ENCODE peak calls at places on chromosome 14, in six cellular contexts. X is ELF-1; O is fibroblast of lung; V is CD8-positive, alpha-beta T cell; Z is ecto neural progenitor cell; C is AG08395. L is an unnamed sample.

GRCh38 chr14:61780125-61780524 is 17.9 kb downstream of the SNAPC1 start:
- DNase-seq in Z (no peak), X (no peak), C (no peak), V (no peak), O (no peak), L (no peak)

GRCh38 chr14:74671789-74672188 is 41.1 kb downstream of the AREL1 start:
- DNase-seq in O (peak), X (no peak), V (no peak), C (peak), Z (no peak), L (no peak)

GRCh38 chr14:64220056-64220455 is 74.1 kb downstream of the ESR2 start:
- DNase-seq in C (no peak), V (no peak), O (no peak), Z (no peak), X (no peak), L (no peak)

GRCh38 chr14:68369289-68369925 is 423.5 kb downstream of the ZFP36L1 start:
- DNase-seq in O (no peak), Z (no peak), C (no peak), V (no peak), X (no peak), L (no peak)

GRCh38 chr14:77475432-77476115 is 17.7 kb downstream of the AHSA1 start:
- DNase-seq in C (no peak), Z (no peak), O (no peak), V (no peak), X (no peak), L (no peak)

GRCh38 chr14:55803506-55804197 is 223.6 kb downstream of the KTN1 start:
- DNase-seq in O (peak), Z (no peak), V (no peak), X (no peak), C (no peak), L (no peak)

GRCh38 chr14:21049263-21049662 is 7.1 kb downstream of the RNASE7 start:
- DNase-seq in X (no peak), V (no peak), O (peak), C (peak), Z (no peak), L (no peak)

GRCh38 chr14:68297871-68298468 is 478.4 kb downstream of the RAD51B start:
- DNase-seq in X (peak), O (peak), C (peak), V (no peak), Z (no peak), L (no peak)

GRCh38 chr14:77825895-77826519 is 26.1 kb downstream of the ADCK1 start:
- DNase-seq in O (no peak), Z (no peak), C (no peak), V (no peak), X (no peak), L (no peak)

GRCh38 chr14:94583557-94583956 is 2.3 kb downstream of the SERPINA5 start:
- DNase-seq in V (no peak), O (no peak), C (no peak), Z (no peak), X (no peak), L (no peak)

GRCh38 chr14:106586098-106586704 is 1059.8 kb downstream of the TMEM121 start:
- DNase-seq in V (peak), Z (no peak), C (no peak), O (no peak), X (peak), L (no peak)

GRCh38 chr14:99899578-99900178 is 106.5 kb downstream of the EML1 start:
- DNase-seq in C (peak), O (peak), Z (no peak), X (no peak), V (no peak), L (no peak)

GRCh38 chr14:50303744-50304471 is 8.1 kb downstream of the L2HGDH start:
- DNase-seq in Z (no peak), O (peak), X (no peak), C (no peak), V (no peak), L (no peak)

GRCh38 chr14:84546236-84546635 is 983.7 kb upstream of the FLRT2 start:
- DNase-seq in V (no peak), O (no peak), X (no peak), C (no peak), Z (no peak), L (no peak)

GRCh38 chr14:74401504-74402241 is 24.3 kb downstream of the SYNDIG1L start:
- DNase-seq in O (no peak), X (peak), C (no peak), Z (peak), V (peak), L (no peak)

GRCh38 chr14:23252420-23253333 is 14.9 kb downstream of the RNF212B start:
- DNase-seq in Z (no peak), V (no peak), O (no peak), X (peak), C (no peak), L (no peak)

GRCh38 chr14:53151867-53152626 is 1.1 kb downstream of the DDHD1 start:
- DNase-seq in O (peak), Z (peak), X (peak), V (peak), C (peak), L (peak)

GRCh38 chr14:23160924-23161522 is 22.4 kb downstream of the SLC7A8 start:
- DNase-seq in X (peak), C (peak), Z (peak), O (peak), V (no peak), L (peak)

GRCh38 chr14:37650356-37651037 is 55.1 kb downstream of the TTC6 start:
- DNase-seq in O (no peak), C (no peak), X (no peak), Z (no peak), V (no peak), L (no peak)

GRCh38 chr14:23183479-23183878 is at the start of gene SLC7A8:
- DNase-seq in Z (peak), O (no peak), X (peak), C (peak), V (peak), L (peak)

GRCh38 chr14:68794130-68794855 is 1.4 kb upstream of the ZFP36L1 start:
- DNase-seq in Z (peak), O (peak), X (peak), V (peak), C (peak), L (peak)

GRCh38 chr14:85024931-85025330 is 505.0 kb upstream of the FLRT2 start:
- DNase-seq in C (peak), X (no peak), O (no peak), V (no peak), Z (no peak), L (no peak)

GRCh38 chr14:96158735-96159134 is 45.9 kb upstream of the BDKRB2 start:
- DNase-seq in Z (peak), X (no peak), V (no peak), C (no peak), O (no peak), L (no peak)

GRCh38 chr14:60311417-60311816 is 62.4 kb downstream of the PPM1A start:
- DNase-seq in C (peak), X (no peak), V (no peak), O (peak), Z (no peak), L (no peak)

GRCh38 chr14:103027451-103027850 is 29.9 kb downstream of the CDC42BPB start:
- DNase-seq in X (no peak), V (no peak), O (no peak), C (no peak), Z (no peak), L (no peak)

GRCh38 chr14:94383777-94384176 is 4.6 kb downstream of the SERPINA1 start:
- DNase-seq in C (no peak), X (no peak), O (no peak), Z (no peak), V (no peak), L (no peak)

GRCh38 chr14:21825147-21825743 is 151.6 kb upstream of the OR4E1 start:
- DNase-seq in C (no peak), V (peak), Z (no peak), X (peak), O (no peak), L (no peak)

GRCh38 chr14:59507063-59507751 is 22.9 kb downstream of the JKAMP start:
- DNase-seq in O (peak), Z (peak), V (peak), X (peak), C (peak), L (no peak)

GRCh38 chr14:105201928-105202513 is 20.9 kb upstream of the NUDT14 start:
- DNase-seq in O (no peak), Z (no peak), X (no peak), C (no peak), V (no peak), L (no peak)

L was measured in frontal cortex.